ENCODE peak calls at places on chromosome 12, in eight cellular contexts. G, O, L, J, T, B, W and A are unnamed samples.

GRCh38 chr12:115752913-115753726 is 524.4 kb downstream of the MED13L start:
- ATAC-seq in L (peak), B (no peak), G (peak), W (no peak), T (peak), J (no peak), O (peak), A (no peak)

GRCh38 chr12:93741741-93742085 is 64.5 kb downstream of the CRADD start:
- ATAC-seq in L (peak), B (peak), O (no peak), J (peak), W (peak), T (no peak), G (peak), A (peak)

GRCh38 chr12:132698336-132698735 is 10.9 kb downstream of the PXMP2 start:
- ATAC-seq in L (no peak), B (no peak), W (no peak), J (no peak), T (no peak), G (no peak), O (no peak), A (no peak)

GRCh38 chr12:87870061-87870460 is 159.1 kb downstream of the C12orf50 start:
- ATAC-seq in J (no peak), B (no peak), G (no peak), O (no peak), L (no peak), W (no peak), T (no peak), A (no peak)

GRCh38 chr12:49342914-49343731 is 3.6 kb upstream of the DNAJC22 start:
- ATAC-seq in J (peak), L (no peak), B (peak), O (no peak), W (no peak), T (no peak), G (no peak), A (peak)

GRCh38 chr12:17577405-17577804 is 512.6 kb downstream of the RERGL start:
- ATAC-seq in G (no peak), L (no peak), W (no peak), O (no peak), B (no peak), J (no peak), T (no peak), A (no peak)

GRCh38 chr12:68611094-68611818 is 557 bp downstream of the RAP1B start:
- ATAC-seq in T (peak), B (peak), L (peak), G (peak), W (peak), J (peak), O (peak), A (no peak)

GRCh38 chr12:26621932-26622331 is 211.1 kb downstream of the ITPR2 start:
- ATAC-seq in O (no peak), T (no peak), W (no peak), G (no peak), J (no peak), L (no peak), B (no peak), A (no peak)

GRCh38 chr12:20214286-20214685 is 154.1 kb upstream of the PDE3A start:
- ATAC-seq in T (no peak), G (peak), J (no peak), W (no peak), L (no peak), O (no peak), B (no peak), A (no peak)

GRCh38 chr12:59736359-59736758 is 140.5 kb downstream of the SLC16A7 start:
- ATAC-seq in O (no peak), J (no peak), L (no peak), B (no peak), W (no peak), G (no peak), T (no peak), A (no peak)

GRCh38 chr12:68497702-68498101 is 113.0 kb upstream of the RAP1B start:
- ATAC-seq in O (no peak), B (peak), L (no peak), J (peak), W (peak), T (no peak), G (peak), A (peak)

GRCh38 chr12:53989227-53990113 is 4.5 kb downstream of the HOXC10 start:
- ATAC-seq in J (no peak), W (peak), B (peak), G (no peak), O (no peak), T (no peak), L (no peak), A (no peak)

GRCh38 chr12:268483-268840 is 5.8 kb upstream of the SLC6A13 start:
- ATAC-seq in G (no peak), L (no peak), B (no peak), W (no peak), J (no peak), T (no peak), O (no peak), A (no peak)

GRCh38 chr12:116361404-116362223 is 84.1 kb upstream of the MED13L start:
- ATAC-seq in B (no peak), O (no peak), T (no peak), L (no peak), J (no peak), G (no peak), W (no peak), A (no peak)

GRCh38 chr12:47223848-47224213 is 144.1 kb upstream of the AMIGO2 start:
- ATAC-seq in J (no peak), O (peak), T (no peak), B (peak), W (no peak), G (no peak), L (peak), A (no peak)

GRCh38 chr12:18242380-18243089 is 18.8 kb upstream of the PIK3C2G start:
- ATAC-seq in G (no peak), T (no peak), O (peak), L (peak), W (no peak), J (no peak), B (no peak), A (no peak)

GRCh38 chr12:131850856-131851559 is 22.8 kb downstream of the MMP17 start:
- ATAC-seq in L (peak), G (peak), O (no peak), J (peak), W (peak), T (no peak), B (peak), A (no peak)

GRCh38 chr12:98743362-98743953 is 98.4 kb downstream of the APAF1 start:
- ATAC-seq in B (peak), W (peak), L (no peak), J (no peak), O (no peak), G (no peak), T (no peak), A (no peak)

GRCh38 chr12:66379613-66380012 is 77.3 kb downstream of the HELB start:
- ATAC-seq in W (no peak), G (no peak), L (no peak), T (no peak), J (no peak), O (no peak), B (no peak), A (no peak)

GRCh38 chr12:102957339-102958050 is at the start of gene ASCL1:
- ATAC-seq in G (no peak), L (no peak), B (no peak), O (no peak), T (no peak), J (no peak), W (no peak), A (no peak)

GRCh38 chr12:111269688-111270087 is 99.2 kb downstream of the PHETA1 start:
- ATAC-seq in T (no peak), B (no peak), W (no peak), L (no peak), O (no peak), G (no peak), J (no peak), A (no peak)

GRCh38 chr12:62522984-62523383 is 56.4 kb downstream of the MON2 start:
- ATAC-seq in W (peak), J (peak), G (no peak), O (no peak), L (peak), T (no peak), B (peak), A (peak)

GRCh38 chr12:97426485-97427116 is 36.0 kb upstream of the RMST start:
- ATAC-seq in T (peak), J (no peak), O (peak), G (peak), B (no peak), W (no peak), L (peak), A (no peak)

GRCh38 chr12:632102-632696 is 31.0 kb downstream of the NINJ2 start:
- ATAC-seq in B (no peak), T (peak), O (peak), J (peak), G (peak), L (peak), W (no peak), A (peak)

GRCh38 chr12:124916370-124917134 is 2.1 kb upstream of the UBC start:
- ATAC-seq in L (peak), B (peak), G (peak), J (no peak), W (no peak), T (peak), O (peak), A (peak)

GRCh38 chr12:27260746-27261145 is 16.7 kb downstream of the STK38L start:
- ATAC-seq in W (no peak), B (no peak), G (peak), T (no peak), L (peak), J (no peak), O (no peak), A (no peak)

GRCh38 chr12:65624554-65625086 is 199.7 kb upstream of the HMGA2 start:
- ATAC-seq in J (no peak), G (no peak), W (no peak), T (no peak), B (no peak), O (no peak), L (no peak), A (no peak)

GRCh38 chr12:33006106-33006505 is 109.5 kb upstream of the PKP2 start:
- ATAC-seq in J (no peak), B (no peak), L (no peak), O (no peak), G (no peak), W (no peak), T (no peak), A (no peak)

GRCh38 chr12:101616027-101616494 is 21.3 kb downstream of the MYBPC1 start:
- ATAC-seq in G (peak), W (no peak), T (peak), B (peak), J (no peak), L (peak), O (peak), A (no peak)

GRCh38 chr12:104353012-104353981 is 49.8 kb downstream of the EID3 start:
- ATAC-seq in L (no peak), J (no peak), W (no peak), T (no peak), B (no peak), G (no peak), O (no peak), A (no peak)

GRCh38 chr12:89469361-89469760 is 55.2 kb downstream of the GALNT4 start:
- ATAC-seq in G (no peak), O (no peak), T (no peak), J (peak), W (peak), L (no peak), B (peak), A (peak)

GRCh38 chr12:120760349-120761245 is 35.0 kb downstream of the ACADS start:
- ATAC-seq in L (no peak), W (no peak), O (no peak), J (peak), G (no peak), T (no peak), B (peak), A (no peak)

GRCh38 chr12:2294651-2295475 is 242.1 kb downstream of the CACNA1C start:
- ATAC-seq in W (no peak), J (peak), L (peak), G (peak), O (peak), B (peak), T (peak), A (no peak)